ENCODE peak calls at places on chromosomes 2 and 18, in six cellular contexts. One of them, this sample, is unnamed.

GRCh38 chr18:63336366-63337099 is 17.0 kb upstream of the BCL2 start:
- DNase-seq in K562: no peak
- DNase-seq in HCT116: peak; percentile 57
- DNase-seq in A549: peak; percentile 11
- DNase-seq in GM12878: no peak
- DNase-seq in Panc1: no peak
- DNase-seq in this sample: no peak

GRCh38 chr2:181021199-181021789 is 40.9 kb downstream of the UBE2E3 start:
- DNase-seq in K562: no peak
- DNase-seq in HCT116: no peak
- DNase-seq in A549: no peak
- DNase-seq in GM12878: no peak
- DNase-seq in Panc1: no peak
- DNase-seq in this sample: no peak

GRCh38 chr2:13652531-13653313 is 936.0 kb downstream of the TRIB2 start:
- DNase-seq in K562: no peak
- DNase-seq in HCT116: no peak
- DNase-seq in A549: no peak
- DNase-seq in GM12878: no peak
- DNase-seq in Panc1: peak; percentile 13
- DNase-seq in this sample: no peak

GRCh38 chr2:139439100-139439499 is 658.9 kb upstream of the NXPH2 start:
- DNase-seq in K562: no peak
- DNase-seq in HCT116: no peak
- DNase-seq in A549: no peak
- DNase-seq in GM12878: no peak
- DNase-seq in Panc1: no peak
- DNase-seq in this sample: no peak

GRCh38 chr18:28831476-28831875 is 654.5 kb upstream of the CDH2 start:
- DNase-seq in K562: no peak
- DNase-seq in HCT116: no peak
- DNase-seq in A549: no peak
- DNase-seq in GM12878: no peak
- DNase-seq in Panc1: no peak
- DNase-seq in this sample: no peak

GRCh38 chr2:44528595-44528994 is 166.8 kb downstream of the CAMKMT start:
- DNase-seq in K562: no peak
- DNase-seq in HCT116: no peak
- DNase-seq in A549: no peak
- DNase-seq in GM12878: no peak
- DNase-seq in Panc1: no peak
- DNase-seq in this sample: no peak

GRCh38 chr18:37565985-37566478 is 434 bp upstream of the CELF4 start:
- DNase-seq in K562: no peak
- DNase-seq in HCT116: no peak
- DNase-seq in A549: peak; percentile 12
- DNase-seq in GM12878: no peak
- DNase-seq in Panc1: no peak
- DNase-seq in this sample: no peak

GRCh38 chr18:63762518-63762917 is 12.7 kb upstream of the SERPINB7 start:
- DNase-seq in K562: no peak
- DNase-seq in HCT116: no peak
- DNase-seq in A549: no peak
- DNase-seq in GM12878: no peak
- DNase-seq in Panc1: no peak
- DNase-seq in this sample: no peak

GRCh38 chr2:158586491-158586890 is 129.7 kb downstream of the PKP4 start:
- DNase-seq in K562: no peak
- DNase-seq in HCT116: no peak
- DNase-seq in A549: peak; percentile 55
- DNase-seq in GM12878: no peak
- DNase-seq in Panc1: no peak
- DNase-seq in this sample: no peak

GRCh38 chr18:58639751-58640427 is 11.0 kb upstream of the ALPK2 start:
- DNase-seq in K562: no peak
- DNase-seq in HCT116: no peak
- DNase-seq in A549: no peak
- DNase-seq in GM12878: no peak
- DNase-seq in Panc1: no peak
- DNase-seq in this sample: no peak

GRCh38 chr2:25825238-25825637 is 53.0 kb downstream of the ASXL2 start:
- DNase-seq in K562: no peak
- DNase-seq in HCT116: no peak
- DNase-seq in A549: no peak
- DNase-seq in GM12878: no peak
- DNase-seq in Panc1: no peak
- DNase-seq in this sample: peak; percentile 18

GRCh38 chr2:47269316-47270232 is 114.5 kb upstream of the STPG4 start:
- DNase-seq in K562: peak; percentile 32
- DNase-seq in HCT116: peak; percentile 64
- DNase-seq in A549: peak; percentile 98
- DNase-seq in GM12878: no peak
- DNase-seq in Panc1: peak; percentile 98
- DNase-seq in this sample: no peak

GRCh38 chr2:141331127-141331526 is 799.7 kb downstream of the LRP1B start:
- DNase-seq in K562: no peak
- DNase-seq in HCT116: no peak
- DNase-seq in A549: peak; percentile 69
- DNase-seq in GM12878: no peak
- DNase-seq in Panc1: peak; percentile 7
- DNase-seq in this sample: no peak

GRCh38 chr2:43059183-43059897 is 167.1 kb downstream of the ZFP36L2 start:
- DNase-seq in K562: peak; percentile 47
- DNase-seq in HCT116: no peak
- DNase-seq in A549: no peak
- DNase-seq in GM12878: peak; percentile 70
- DNase-seq in Panc1: no peak
- DNase-seq in this sample: peak; percentile 86

DNA sequence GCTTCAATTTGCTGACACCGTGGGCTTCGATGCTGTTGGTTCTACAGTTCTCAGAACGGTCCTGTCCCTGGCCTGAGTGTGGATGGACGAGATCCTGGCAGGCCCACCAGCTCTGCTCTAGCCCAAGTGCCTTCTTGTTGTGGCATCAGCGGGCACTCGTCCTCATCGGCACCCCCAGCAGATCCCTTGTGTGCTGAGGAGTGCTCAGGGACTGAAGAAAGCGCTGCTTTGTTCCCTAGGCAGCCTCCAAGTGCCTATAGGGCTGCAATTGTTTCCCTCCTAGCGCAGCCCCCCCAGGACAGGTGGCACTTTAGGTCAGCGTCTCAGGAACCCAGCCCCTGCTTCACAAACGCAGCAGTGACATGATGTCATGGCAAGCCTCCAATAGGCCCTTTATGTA is 217.7 kb downstream of the AGAP1 start:
- DNase-seq in K562: no peak
- DNase-seq in HCT116: no peak
- DNase-seq in A549: no peak
- DNase-seq in GM12878: no peak
- DNase-seq in Panc1: no peak
- DNase-seq in this sample: no peak
- TF ChIP-seq REST in K562: no peak
- TF ChIP-seq REST in HCT116: no peak
- TF ChIP-seq REST in A549: no peak
- TF ChIP-seq REST in GM12878: no peak
- TF ChIP-seq REST in Panc1: no peak
- TF ChIP-seq REST in this sample: no peak

GRCh38 chr2:172862077-172862476 is 126.4 kb downstream of the RAPGEF4 start:
- DNase-seq in K562: no peak
- DNase-seq in HCT116: no peak
- DNase-seq in A549: no peak
- DNase-seq in GM12878: no peak
- DNase-seq in Panc1: no peak
- DNase-seq in this sample: no peak

GRCh38 chr2:172863341-172863740 is 127.7 kb downstream of the RAPGEF4 start:
- DNase-seq in K562: no peak
- DNase-seq in HCT116: no peak
- DNase-seq in A549: no peak
- DNase-seq in GM12878: no peak
- DNase-seq in Panc1: no peak
- DNase-seq in this sample: no peak

GRCh38 chr2:172865422-172865821 is 129.8 kb downstream of the RAPGEF4 start:
- DNase-seq in K562: no peak
- DNase-seq in HCT116: no peak
- DNase-seq in A549: peak; percentile 11
- DNase-seq in GM12878: no peak
- DNase-seq in Panc1: no peak
- DNase-seq in this sample: no peak

GRCh38 chr2:172861632-172862031 is 126.0 kb downstream of the RAPGEF4 start:
- DNase-seq in K562: no peak
- DNase-seq in HCT116: no peak
- DNase-seq in A549: no peak
- DNase-seq in GM12878: no peak
- DNase-seq in Panc1: no peak
- DNase-seq in this sample: no peak

DNA sequence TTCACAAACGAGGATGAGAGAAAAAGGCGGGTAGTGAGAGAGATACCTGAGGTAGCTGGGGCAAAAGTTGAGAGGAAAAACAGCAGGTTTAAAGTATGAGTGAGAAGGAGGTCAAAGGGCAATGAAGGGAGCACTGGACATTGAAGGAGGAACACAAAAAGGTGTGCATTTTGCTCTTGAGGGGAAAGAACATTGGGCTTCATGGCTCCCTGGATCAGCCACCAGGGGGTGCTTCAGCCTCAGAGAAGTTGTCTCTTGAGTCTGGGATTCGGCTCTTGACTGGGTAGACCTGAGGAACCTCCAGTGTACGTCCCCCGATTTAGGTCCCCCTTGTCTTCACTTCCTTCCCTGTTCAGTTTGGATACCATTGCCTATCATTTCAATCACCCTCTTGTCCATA is 128.5 kb downstream of the RAPGEF4 start:
- DNase-seq in K562: peak; percentile 55
- DNase-seq in HCT116: peak; percentile 8
- DNase-seq in A549: peak; percentile 64
- DNase-seq in GM12878: peak; percentile 3
- DNase-seq in Panc1: peak; percentile 24
- DNase-seq in this sample: peak; percentile 38
- TF ChIP-seq REST in K562: no peak
- TF ChIP-seq REST in HCT116: no peak
- TF ChIP-seq REST in A549: no peak
- TF ChIP-seq REST in GM12878: no peak
- TF ChIP-seq REST in Panc1: no peak
- TF ChIP-seq REST in this sample: no peak

GRCh38 chr2:239903803-239904202 is 121.3 kb downstream of the NDUFA10 start:
- DNase-seq in K562: no peak
- DNase-seq in HCT116: no peak
- DNase-seq in A549: no peak
- DNase-seq in GM12878: no peak
- DNase-seq in Panc1: no peak
- DNase-seq in this sample: no peak
- TF ChIP-seq REST in K562: no peak
- TF ChIP-seq REST in HCT116: no peak
- TF ChIP-seq REST in A549: no peak
- TF ChIP-seq REST in GM12878: no peak
- TF ChIP-seq REST in Panc1: no peak
- TF ChIP-seq REST in this sample: no peak

DNA sequence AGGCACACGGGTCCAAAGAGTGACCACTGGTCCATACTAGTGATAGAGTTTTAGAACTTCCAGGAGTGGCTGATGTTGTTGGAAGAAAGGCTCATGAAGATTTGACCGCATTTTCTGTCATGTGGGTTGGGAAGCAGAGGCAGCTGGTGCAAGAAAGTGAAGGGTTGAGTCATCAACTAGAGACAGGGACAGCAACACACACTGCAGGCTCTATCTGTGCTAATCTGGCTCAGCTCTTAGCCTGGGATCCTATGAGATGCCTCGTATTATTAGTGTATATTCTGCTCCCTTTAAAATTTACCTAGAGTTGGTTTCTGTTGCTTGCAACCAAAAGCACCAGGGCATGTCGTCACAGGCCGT is 2.5 kb upstream of the SH3RF3 start:
- DNase-seq in K562: no peak
- DNase-seq in HCT116: no peak
- DNase-seq in A549: no peak
- DNase-seq in GM12878: no peak
- DNase-seq in Panc1: no peak
- DNase-seq in this sample: no peak
- TF ChIP-seq REST in K562: no peak
- TF ChIP-seq REST in HCT116: no peak
- TF ChIP-seq REST in A549: no peak
- TF ChIP-seq REST in GM12878: no peak
- TF ChIP-seq REST in Panc1: no peak
- TF ChIP-seq REST in this sample: no peak